ENCODE peak calls at places on chromosome 18, in eight cellular contexts. One of them, this sample, is unnamed.

GRCh38 chr18:79496978-79497637 is 101.4 kb downstream of the NFATC1 start:
- DNase-seq in amniotic stem cell: no peak
- DNase-seq in RWPE1: no peak
- DNase-seq in heart right ventricle: no peak
- DNase-seq in kidney epithelial cell: no peak
- DNase-seq in left ventricle myocardium superior: peak; percentile 65
- DNase-seq in stimulated activated CD8-positive, alpha-beta memory T cell treated with anti-CD3 and anti-CD28 coated beads, Interleukin-7, amount 100 ng/mL, for 24 hours: no peak
- DNase-seq in stomach: no peak
- DNase-seq in this sample: no peak

GRCh38 chr18:21672868-21673267 is 31.7 kb downstream of the ABHD3 start:
- DNase-seq in amniotic stem cell: no peak
- DNase-seq in heart right ventricle: peak; percentile 27
- DNase-seq in left ventricle myocardium superior: peak; percentile 69
- DNase-seq in stomach: peak; percentile 62
- DNase-seq in RWPE1: peak; percentile 80
- DNase-seq in stimulated activated CD8-positive, alpha-beta memory T cell treated with anti-CD3 and anti-CD28 coated beads, Interleukin-7, amount 100 ng/mL, for 24 hours: no peak
- DNase-seq in kidney epithelial cell: peak; percentile 82
- DNase-seq in this sample: no peak

GRCh38 chr18:58221060-58221725 is 177.2 kb downstream of the NEDD4L start:
- DNase-seq in heart right ventricle: no peak
- DNase-seq in stimulated activated CD8-positive, alpha-beta memory T cell treated with anti-CD3 and anti-CD28 coated beads, Interleukin-7, amount 100 ng/mL, for 24 hours: no peak
- DNase-seq in left ventricle myocardium superior: no peak
- DNase-seq in kidney epithelial cell: peak; percentile 92
- DNase-seq in stomach: peak; percentile 84
- DNase-seq in RWPE1: peak; percentile 92
- DNase-seq in amniotic stem cell: peak; percentile 61
- DNase-seq in this sample: no peak

GRCh38 chr18:78709271-78709809 is 270.3 kb upstream of the SALL3 start:
- DNase-seq in amniotic stem cell: no peak
- DNase-seq in RWPE1: no peak
- DNase-seq in left ventricle myocardium superior: no peak
- DNase-seq in stomach: no peak
- DNase-seq in heart right ventricle: no peak
- DNase-seq in stimulated activated CD8-positive, alpha-beta memory T cell treated with anti-CD3 and anti-CD28 coated beads, Interleukin-7, amount 100 ng/mL, for 24 hours: no peak
- DNase-seq in kidney epithelial cell: no peak
- DNase-seq in this sample: no peak

GRCh38 chr18:72601944-72602343 is 57.8 kb upstream of the CBLN2 start:
- DNase-seq in heart right ventricle: no peak
- DNase-seq in kidney epithelial cell: no peak
- DNase-seq in left ventricle myocardium superior: no peak
- DNase-seq in RWPE1: no peak
- DNase-seq in amniotic stem cell: no peak
- DNase-seq in stomach: no peak
- DNase-seq in stimulated activated CD8-positive, alpha-beta memory T cell treated with anti-CD3 and anti-CD28 coated beads, Interleukin-7, amount 100 ng/mL, for 24 hours: no peak
- DNase-seq in this sample: no peak

GRCh38 chr18:45164551-45164950 is 450.7 kb upstream of the SLC14A2 start:
- DNase-seq in kidney epithelial cell: no peak
- DNase-seq in amniotic stem cell: no peak
- DNase-seq in stomach: no peak
- DNase-seq in RWPE1: no peak
- DNase-seq in heart right ventricle: no peak
- DNase-seq in left ventricle myocardium superior: no peak
- DNase-seq in stimulated activated CD8-positive, alpha-beta memory T cell treated with anti-CD3 and anti-CD28 coated beads, Interleukin-7, amount 100 ng/mL, for 24 hours: no peak
- DNase-seq in this sample: no peak

GRCh38 chr18:70454705-70455322 is 166.0 kb downstream of the SOCS6 start:
- DNase-seq in left ventricle myocardium superior: no peak
- DNase-seq in kidney epithelial cell: peak; percentile 29
- DNase-seq in RWPE1: peak; percentile 34
- DNase-seq in stomach: no peak
- DNase-seq in heart right ventricle: no peak
- DNase-seq in stimulated activated CD8-positive, alpha-beta memory T cell treated with anti-CD3 and anti-CD28 coated beads, Interleukin-7, amount 100 ng/mL, for 24 hours: no peak
- DNase-seq in amniotic stem cell: peak; percentile 34
- DNase-seq in this sample: no peak

GRCh38 chr18:8942021-8942908 is 160.2 kb upstream of the NDUFV2 start:
- DNase-seq in kidney epithelial cell: no peak
- DNase-seq in heart right ventricle: no peak
- DNase-seq in amniotic stem cell: no peak
- DNase-seq in left ventricle myocardium superior: no peak
- DNase-seq in stomach: no peak
- DNase-seq in RWPE1: no peak
- DNase-seq in stimulated activated CD8-positive, alpha-beta memory T cell treated with anti-CD3 and anti-CD28 coated beads, Interleukin-7, amount 100 ng/mL, for 24 hours: no peak
- DNase-seq in this sample: no peak

GRCh38 chr18:2986150-2986865 is 26.6 kb downstream of the LPIN2 start:
- DNase-seq in RWPE1: no peak
- DNase-seq in left ventricle myocardium superior: no peak
- DNase-seq in heart right ventricle: no peak
- DNase-seq in stomach: no peak
- DNase-seq in kidney epithelial cell: no peak
- DNase-seq in stimulated activated CD8-positive, alpha-beta memory T cell treated with anti-CD3 and anti-CD28 coated beads, Interleukin-7, amount 100 ng/mL, for 24 hours: no peak
- DNase-seq in amniotic stem cell: no peak
- DNase-seq in this sample: no peak

GRCh38 chr18:44851806-44852205 is 171.1 kb downstream of the SETBP1 start:
- DNase-seq in heart right ventricle: no peak
- DNase-seq in stimulated activated CD8-positive, alpha-beta memory T cell treated with anti-CD3 and anti-CD28 coated beads, Interleukin-7, amount 100 ng/mL, for 24 hours: no peak
- DNase-seq in stomach: no peak
- DNase-seq in kidney epithelial cell: no peak
- DNase-seq in amniotic stem cell: no peak
- DNase-seq in left ventricle myocardium superior: no peak
- DNase-seq in RWPE1: no peak
- DNase-seq in this sample: no peak

GRCh38 chr18:159037-159652 is 788 bp downstream of the USP14 start:
- DNase-seq in kidney epithelial cell: no peak
- DNase-seq in amniotic stem cell: no peak
- DNase-seq in RWPE1: peak; percentile 14
- DNase-seq in stimulated activated CD8-positive, alpha-beta memory T cell treated with anti-CD3 and anti-CD28 coated beads, Interleukin-7, amount 100 ng/mL, for 24 hours: no peak
- DNase-seq in heart right ventricle: no peak
- DNase-seq in left ventricle myocardium superior: no peak
- DNase-seq in stomach: no peak
- DNase-seq in this sample: no peak

GRCh38 chr18:23662309-23663263 is at the start of gene ANKRD29:
- DNase-seq in amniotic stem cell: no peak
- DNase-seq in stomach: peak; percentile 51
- DNase-seq in stimulated activated CD8-positive, alpha-beta memory T cell treated with anti-CD3 and anti-CD28 coated beads, Interleukin-7, amount 100 ng/mL, for 24 hours: no peak
- DNase-seq in RWPE1: peak; percentile 50
- DNase-seq in kidney epithelial cell: no peak
- DNase-seq in heart right ventricle: peak; percentile 62
- DNase-seq in left ventricle myocardium superior: peak; percentile 80
- DNase-seq in this sample: peak; percentile 18

GRCh38 chr18:22817844-22818243 is 115.3 kb upstream of the RBBP8 start:
- DNase-seq in left ventricle myocardium superior: no peak
- DNase-seq in RWPE1: no peak
- DNase-seq in heart right ventricle: no peak
- DNase-seq in stimulated activated CD8-positive, alpha-beta memory T cell treated with anti-CD3 and anti-CD28 coated beads, Interleukin-7, amount 100 ng/mL, for 24 hours: no peak
- DNase-seq in stomach: no peak
- DNase-seq in amniotic stem cell: no peak
- DNase-seq in kidney epithelial cell: no peak
- DNase-seq in this sample: no peak

GRCh38 chr18:8741524-8741923 is 36.2 kb downstream of the MTCL1 start:
- DNase-seq in amniotic stem cell: no peak
- DNase-seq in stomach: no peak
- DNase-seq in left ventricle myocardium superior: no peak
- DNase-seq in stimulated activated CD8-positive, alpha-beta memory T cell treated with anti-CD3 and anti-CD28 coated beads, Interleukin-7, amount 100 ng/mL, for 24 hours: no peak
- DNase-seq in RWPE1: no peak
- DNase-seq in kidney epithelial cell: no peak
- DNase-seq in heart right ventricle: no peak
- DNase-seq in this sample: no peak

GRCh38 chr18:62539284-62540168 is 16.7 kb downstream of the ZCCHC2 start:
- DNase-seq in stomach: no peak
- DNase-seq in stimulated activated CD8-positive, alpha-beta memory T cell treated with anti-CD3 and anti-CD28 coated beads, Interleukin-7, amount 100 ng/mL, for 24 hours: no peak
- DNase-seq in heart right ventricle: no peak
- DNase-seq in RWPE1: no peak
- DNase-seq in amniotic stem cell: no peak
- DNase-seq in kidney epithelial cell: no peak
- DNase-seq in left ventricle myocardium superior: no peak
- DNase-seq in this sample: no peak

GRCh38 chr18:24198461-24198860 is 59.6 kb downstream of the CABYR start:
- DNase-seq in RWPE1: no peak
- DNase-seq in amniotic stem cell: no peak
- DNase-seq in stomach: no peak
- DNase-seq in heart right ventricle: no peak
- DNase-seq in stimulated activated CD8-positive, alpha-beta memory T cell treated with anti-CD3 and anti-CD28 coated beads, Interleukin-7, amount 100 ng/mL, for 24 hours: no peak
- DNase-seq in kidney epithelial cell: no peak
- DNase-seq in left ventricle myocardium superior: no peak
- DNase-seq in this sample: no peak

GRCh38 chr18:59033361-59033760 is 106.3 kb upstream of the SEC11C start:
- DNase-seq in amniotic stem cell: no peak
- DNase-seq in heart right ventricle: no peak
- DNase-seq in stimulated activated CD8-positive, alpha-beta memory T cell treated with anti-CD3 and anti-CD28 coated beads, Interleukin-7, amount 100 ng/mL, for 24 hours: no peak
- DNase-seq in left ventricle myocardium superior: no peak
- DNase-seq in RWPE1: no peak
- DNase-seq in stomach: no peak
- DNase-seq in kidney epithelial cell: no peak
- DNase-seq in this sample: no peak

GRCh38 chr18:75854808-75855207 is 427.3 kb upstream of the SMIM21 start:
- DNase-seq in kidney epithelial cell: no peak
- DNase-seq in left ventricle myocardium superior: no peak
- DNase-seq in amniotic stem cell: no peak
- DNase-seq in heart right ventricle: no peak
- DNase-seq in stimulated activated CD8-positive, alpha-beta memory T cell treated with anti-CD3 and anti-CD28 coated beads, Interleukin-7, amount 100 ng/mL, for 24 hours: no peak
- DNase-seq in RWPE1: no peak
- DNase-seq in stomach: no peak
- DNase-seq in this sample: no peak

GRCh38 chr18:43534511-43534910 is 257.2 kb upstream of the SYT4 start:
- DNase-seq in heart right ventricle: no peak
- DNase-seq in kidney epithelial cell: peak; percentile 9
- DNase-seq in amniotic stem cell: no peak
- DNase-seq in stomach: no peak
- DNase-seq in RWPE1: no peak
- DNase-seq in stimulated activated CD8-positive, alpha-beta memory T cell treated with anti-CD3 and anti-CD28 coated beads, Interleukin-7, amount 100 ng/mL, for 24 hours: no peak
- DNase-seq in left ventricle myocardium superior: no peak
- DNase-seq in this sample: no peak

GRCh38 chr18:54192415-54192814 is 32.1 kb downstream of the MBD2 start:
- DNase-seq in stomach: no peak
- DNase-seq in stimulated activated CD8-positive, alpha-beta memory T cell treated with anti-CD3 and anti-CD28 coated beads, Interleukin-7, amount 100 ng/mL, for 24 hours: no peak
- DNase-seq in heart right ventricle: no peak
- DNase-seq in RWPE1: no peak
- DNase-seq in left ventricle myocardium superior: no peak
- DNase-seq in kidney epithelial cell: no peak
- DNase-seq in amniotic stem cell: no peak
- DNase-seq in this sample: no peak

GRCh38 chr18:79395761-79396404 is at the start of gene NFATC1:
- DNase-seq in heart right ventricle: peak; percentile 86
- DNase-seq in RWPE1: peak; percentile 62
- DNase-seq in kidney epithelial cell: no peak
- DNase-seq in stomach: peak; percentile 51
- DNase-seq in stimulated activated CD8-positive, alpha-beta memory T cell treated with anti-CD3 and anti-CD28 coated beads, Interleukin-7, amount 100 ng/mL, for 24 hours: peak; percentile 57
- DNase-seq in left ventricle myocardium superior: peak; percentile 91
- DNase-seq in amniotic stem cell: peak; percentile 45
- DNase-seq in this sample: peak; percentile 71

GRCh38 chr18:47996091-47996541 is 65.7 kb upstream of the SMAD2 start:
- DNase-seq in heart right ventricle: no peak
- DNase-seq in RWPE1: no peak
- DNase-seq in left ventricle myocardium superior: no peak
- DNase-seq in stimulated activated CD8-positive, alpha-beta memory T cell treated with anti-CD3 and anti-CD28 coated beads, Interleukin-7, amount 100 ng/mL, for 24 hours: no peak
- DNase-seq in stomach: no peak
- DNase-seq in amniotic stem cell: no peak
- DNase-seq in kidney epithelial cell: no peak
- DNase-seq in this sample: no peak

GRCh38 chr18:48711651-48712486 is 173.0 kb downstream of the CTIF start:
- DNase-seq in heart right ventricle: peak; percentile 28
- DNase-seq in RWPE1: no peak
- DNase-seq in left ventricle myocardium superior: no peak
- DNase-seq in stomach: no peak
- DNase-seq in kidney epithelial cell: no peak
- DNase-seq in stimulated activated CD8-positive, alpha-beta memory T cell treated with anti-CD3 and anti-CD28 coated beads, Interleukin-7, amount 100 ng/mL, for 24 hours: no peak
- DNase-seq in amniotic stem cell: no peak
- DNase-seq in this sample: no peak

GRCh38 chr18:28890796-28891195 is 713.9 kb upstream of the CDH2 start:
- DNase-seq in kidney epithelial cell: no peak
- DNase-seq in stomach: no peak
- DNase-seq in heart right ventricle: no peak
- DNase-seq in left ventricle myocardium superior: no peak
- DNase-seq in amniotic stem cell: no peak
- DNase-seq in stimulated activated CD8-positive, alpha-beta memory T cell treated with anti-CD3 and anti-CD28 coated beads, Interleukin-7, amount 100 ng/mL, for 24 hours: no peak
- DNase-seq in RWPE1: no peak
- DNase-seq in this sample: no peak

GRCh38 chr18:48825101-48825745 is 125.5 kb downstream of the SMAD7 start:
- DNase-seq in kidney epithelial cell: no peak
- DNase-seq in RWPE1: no peak
- DNase-seq in amniotic stem cell: peak; percentile 37
- DNase-seq in stimulated activated CD8-positive, alpha-beta memory T cell treated with anti-CD3 and anti-CD28 coated beads, Interleukin-7, amount 100 ng/mL, for 24 hours: no peak
- DNase-seq in left ventricle myocardium superior: no peak
- DNase-seq in heart right ventricle: no peak
- DNase-seq in stomach: peak; percentile 20
- DNase-seq in this sample: peak; percentile 2

GRCh38 chr18:35581555-35582309 is at the start of gene GALNT1:
- DNase-seq in kidney epithelial cell: no peak
- DNase-seq in RWPE1: no peak
- DNase-seq in heart right ventricle: peak; percentile 33
- DNase-seq in left ventricle myocardium superior: peak; percentile 61
- DNase-seq in stomach: no peak
- DNase-seq in amniotic stem cell: no peak
- DNase-seq in stimulated activated CD8-positive, alpha-beta memory T cell treated with anti-CD3 and anti-CD28 coated beads, Interleukin-7, amount 100 ng/mL, for 24 hours: no peak
- DNase-seq in this sample: peak; percentile 41

GRCh38 chr18:37754141-37754540 is 188.5 kb upstream of the CELF4 start:
- DNase-seq in RWPE1: no peak
- DNase-seq in left ventricle myocardium superior: no peak
- DNase-seq in kidney epithelial cell: no peak
- DNase-seq in stimulated activated CD8-positive, alpha-beta memory T cell treated with anti-CD3 and anti-CD28 coated beads, Interleukin-7, amount 100 ng/mL, for 24 hours: no peak
- DNase-seq in amniotic stem cell: no peak
- DNase-seq in stomach: no peak
- DNase-seq in heart right ventricle: no peak
- DNase-seq in this sample: no peak

GRCh38 chr18:71115261-71115660 is 826.4 kb downstream of the SOCS6 start:
- DNase-seq in amniotic stem cell: no peak
- DNase-seq in left ventricle myocardium superior: no peak
- DNase-seq in RWPE1: no peak
- DNase-seq in kidney epithelial cell: no peak
- DNase-seq in stomach: no peak
- DNase-seq in heart right ventricle: no peak
- DNase-seq in stimulated activated CD8-positive, alpha-beta memory T cell treated with anti-CD3 and anti-CD28 coated beads, Interleukin-7, amount 100 ng/mL, for 24 hours: no peak
- DNase-seq in this sample: no peak

GRCh38 chr18:48769006-48769646 is 181.6 kb downstream of the SMAD7 start:
- DNase-seq in kidney epithelial cell: no peak
- DNase-seq in stomach: no peak
- DNase-seq in heart right ventricle: no peak
- DNase-seq in left ventricle myocardium superior: peak; percentile 30
- DNase-seq in amniotic stem cell: no peak
- DNase-seq in RWPE1: no peak
- DNase-seq in stimulated activated CD8-positive, alpha-beta memory T cell treated with anti-CD3 and anti-CD28 coated beads, Interleukin-7, amount 100 ng/mL, for 24 hours: no peak
- DNase-seq in this sample: no peak

GRCh38 chr18:46134920-46135675 is 30.9 kb downstream of the HAUS1 start:
- DNase-seq in stimulated activated CD8-positive, alpha-beta memory T cell treated with anti-CD3 and anti-CD28 coated beads, Interleukin-7, amount 100 ng/mL, for 24 hours: no peak
- DNase-seq in RWPE1: no peak
- DNase-seq in kidney epithelial cell: no peak
- DNase-seq in amniotic stem cell: no peak
- DNase-seq in left ventricle myocardium superior: peak; percentile 30
- DNase-seq in stomach: no peak
- DNase-seq in heart right ventricle: no peak
- DNase-seq in this sample: no peak

GRCh38 chr18:29651121-29651675 is 1391.3 kb downstream of the DSC3 start:
- DNase-seq in kidney epithelial cell: peak; percentile 28
- DNase-seq in RWPE1: peak; percentile 1
- DNase-seq in stimulated activated CD8-positive, alpha-beta memory T cell treated with anti-CD3 and anti-CD28 coated beads, Interleukin-7, amount 100 ng/mL, for 24 hours: no peak
- DNase-seq in heart right ventricle: no peak
- DNase-seq in left ventricle myocardium superior: no peak
- DNase-seq in stomach: no peak
- DNase-seq in amniotic stem cell: no peak
- DNase-seq in this sample: no peak

GRCh38 chr18:62979900-62980299 is 264.6 kb downstream of the PHLPP1 start:
- DNase-seq in stomach: no peak
- DNase-seq in stimulated activated CD8-positive, alpha-beta memory T cell treated with anti-CD3 and anti-CD28 coated beads, Interleukin-7, amount 100 ng/mL, for 24 hours: no peak
- DNase-seq in RWPE1: no peak
- DNase-seq in amniotic stem cell: no peak
- DNase-seq in kidney epithelial cell: no peak
- DNase-seq in left ventricle myocardium superior: no peak
- DNase-seq in heart right ventricle: no peak
- DNase-seq in this sample: no peak

GRCh38 chr18:5455644-5456043 is 88.2 kb downstream of the EPB41L3 start:
- DNase-seq in stomach: no peak
- DNase-seq in kidney epithelial cell: no peak
- DNase-seq in RWPE1: no peak
- DNase-seq in amniotic stem cell: no peak
- DNase-seq in left ventricle myocardium superior: no peak
- DNase-seq in heart right ventricle: no peak
- DNase-seq in stimulated activated CD8-positive, alpha-beta memory T cell treated with anti-CD3 and anti-CD28 coated beads, Interleukin-7, amount 100 ng/mL, for 24 hours: no peak
- DNase-seq in this sample: no peak

GRCh38 chr18:60910534-60910933 is 422.7 kb upstream of the CDH20 start:
- DNase-seq in stomach: no peak
- DNase-seq in stimulated activated CD8-positive, alpha-beta memory T cell treated with anti-CD3 and anti-CD28 coated beads, Interleukin-7, amount 100 ng/mL, for 24 hours: no peak
- DNase-seq in heart right ventricle: no peak
- DNase-seq in RWPE1: no peak
- DNase-seq in amniotic stem cell: no peak
- DNase-seq in kidney epithelial cell: no peak
- DNase-seq in left ventricle myocardium superior: no peak
- DNase-seq in this sample: no peak